ENCODE peak calls at places on chromosomes 13 and 19, in eight cellular contexts. One of them, this sample, is unnamed. For H3K27me3, the result is how much of the 10 kb centered on the place peaks cover.

GRCh38 chr13:65966991-65967451 is 1263.1 kb downstream of the PCDH9 start:
- DNase-seq in breast epithelium: no peak
- DNase-seq in CD8-positive, alpha-beta T cell: no peak
- DNase-seq in thoracic aorta: no peak
- DNase-seq in fibroblast of lung: peak
- DNase-seq in tibial artery: no peak
- DNase-seq in IMR-90: peak
- DNase-seq in testis: peak
- DNase-seq in this sample: no peak

GRCh38 chr13:109945206-109945960 is 159.0 kb upstream of the IRS2 start:
- DNase-seq in testis: no peak
- DNase-seq in IMR-90: peak
- DNase-seq in thoracic aorta: no peak
- DNase-seq in CD8-positive, alpha-beta T cell: no peak
- DNase-seq in tibial artery: no peak
- DNase-seq in fibroblast of lung: peak
- DNase-seq in breast epithelium: no peak
- DNase-seq in this sample: no peak

GRCh38 chr13:97911311-97912138 is 42.0 kb upstream of the IPO5 start:
- DNase-seq in CD8-positive, alpha-beta T cell: no peak
- DNase-seq in IMR-90: peak
- DNase-seq in fibroblast of lung: no peak
- DNase-seq in tibial artery: no peak
- DNase-seq in thoracic aorta: no peak
- DNase-seq in testis: no peak
- DNase-seq in breast epithelium: no peak
- DNase-seq in this sample: no peak

GRCh38 chr19:12733369-12733896 is 1.1 kb downstream of the TRIR start:
- DNase-seq in CD8-positive, alpha-beta T cell: no peak
- DNase-seq in IMR-90: peak
- DNase-seq in fibroblast of lung: peak
- DNase-seq in testis: peak
- DNase-seq in tibial artery: no peak
- DNase-seq in thoracic aorta: no peak
- DNase-seq in breast epithelium: no peak
- DNase-seq in this sample: no peak

GRCh38 chr19:4456843-4457653 is 546 bp downstream of the UBXN6 start:
- DNase-seq in IMR-90: peak
- DNase-seq in testis: peak
- DNase-seq in fibroblast of lung: peak
- DNase-seq in thoracic aorta: no peak
- DNase-seq in CD8-positive, alpha-beta T cell: peak
- DNase-seq in tibial artery: no peak
- DNase-seq in breast epithelium: no peak
- DNase-seq in this sample: no peak

GRCh38 chr13:29594710-29595379 is 643 bp downstream of the SLC7A1 start:
- DNase-seq in breast epithelium: no peak
- DNase-seq in thoracic aorta: peak
- DNase-seq in testis: peak
- DNase-seq in tibial artery: peak
- DNase-seq in IMR-90: peak
- DNase-seq in fibroblast of lung: peak
- DNase-seq in CD8-positive, alpha-beta T cell: peak
- DNase-seq in this sample: peak

GRCh38 chr19:16113727-16114126 is 2.0 kb downstream of the RAB8A start:
- DNase-seq in CD8-positive, alpha-beta T cell: no peak
- DNase-seq in tibial artery: no peak
- DNase-seq in IMR-90: no peak
- DNase-seq in fibroblast of lung: no peak
- DNase-seq in breast epithelium: no peak
- DNase-seq in testis: no peak
- DNase-seq in thoracic aorta: no peak
- DNase-seq in this sample: no peak

GRCh38 chr13:44734204-44734707 is 158.1 kb upstream of the TSC22D1 start:
- DNase-seq in testis: no peak
- DNase-seq in tibial artery: no peak
- DNase-seq in CD8-positive, alpha-beta T cell: no peak
- DNase-seq in thoracic aorta: no peak
- DNase-seq in breast epithelium: peak
- DNase-seq in IMR-90: peak
- DNase-seq in fibroblast of lung: peak
- DNase-seq in this sample: peak

GRCh38 chr13:39110518-39111097 is 72.4 kb downstream of the NHLRC3 start:
- DNase-seq in CD8-positive, alpha-beta T cell: no peak
- DNase-seq in fibroblast of lung: no peak
- DNase-seq in IMR-90: no peak
- DNase-seq in breast epithelium: no peak
- DNase-seq in thoracic aorta: no peak
- DNase-seq in tibial artery: no peak
- DNase-seq in testis: no peak
- DNase-seq in this sample: no peak

GRCh38 chr13:42279080-42279479 is 7.1 kb downstream of the AKAP11 start:
- DNase-seq in testis: no peak
- DNase-seq in tibial artery: no peak
- DNase-seq in CD8-positive, alpha-beta T cell: no peak
- DNase-seq in IMR-90: no peak
- DNase-seq in thoracic aorta: no peak
- DNase-seq in fibroblast of lung: no peak
- DNase-seq in breast epithelium: no peak
- DNase-seq in this sample: no peak

GRCh38 chr19:55687281-55688172 is 12.5 kb downstream of the EPN1 start:
- DNase-seq in thoracic aorta: no peak
- DNase-seq in fibroblast of lung: no peak
- DNase-seq in CD8-positive, alpha-beta T cell: no peak
- DNase-seq in IMR-90: no peak
- DNase-seq in testis: no peak
- DNase-seq in tibial artery: no peak
- DNase-seq in breast epithelium: no peak
- DNase-seq in this sample: peak

GRCh38 chr13:46698910-46699460 is 98.0 kb downstream of the ESD start:
- DNase-seq in CD8-positive, alpha-beta T cell: no peak
- DNase-seq in fibroblast of lung: peak
- DNase-seq in breast epithelium: no peak
- DNase-seq in tibial artery: no peak
- DNase-seq in testis: peak
- DNase-seq in IMR-90: peak
- DNase-seq in thoracic aorta: no peak
- DNase-seq in this sample: no peak

GRCh38 chr13:73880365-73880764 is 253.8 kb downstream of the KLF12 start:
- DNase-seq in testis: no peak
- DNase-seq in tibial artery: no peak
- DNase-seq in thoracic aorta: no peak
- DNase-seq in CD8-positive, alpha-beta T cell: no peak
- DNase-seq in fibroblast of lung: peak
- DNase-seq in IMR-90: peak
- DNase-seq in breast epithelium: no peak
- DNase-seq in this sample: no peak

GRCh38 chr19:48169585-48169973 is 565 bp downstream of the LIG1 start:
- DNase-seq in thoracic aorta: peak
- DNase-seq in CD8-positive, alpha-beta T cell: peak
- DNase-seq in fibroblast of lung: peak
- DNase-seq in tibial artery: peak
- DNase-seq in breast epithelium: peak
- DNase-seq in IMR-90: peak
- DNase-seq in testis: peak
- DNase-seq in this sample: peak

GRCh38 chr19:51002542-51003311 is 1.3 kb upstream of the KLK8 start:
- DNase-seq in breast epithelium: no peak
- DNase-seq in thoracic aorta: no peak
- DNase-seq in tibial artery: no peak
- DNase-seq in IMR-90: no peak
- DNase-seq in fibroblast of lung: no peak
- DNase-seq in CD8-positive, alpha-beta T cell: no peak
- DNase-seq in testis: peak
- DNase-seq in this sample: no peak

GRCh38 chr13:42832341-42833153 is 51.2 kb downstream of the FAM216B start:
- DNase-seq in thoracic aorta: no peak
- DNase-seq in fibroblast of lung: peak
- DNase-seq in breast epithelium: no peak
- DNase-seq in CD8-positive, alpha-beta T cell: no peak
- DNase-seq in tibial artery: no peak
- DNase-seq in IMR-90: peak
- DNase-seq in testis: no peak
- DNase-seq in this sample: no peak

GRCh38 chr13:90750957-90751356 is 596.5 kb upstream of the MIR17HG start:
- DNase-seq in testis: no peak
- DNase-seq in tibial artery: no peak
- DNase-seq in fibroblast of lung: no peak
- DNase-seq in thoracic aorta: no peak
- DNase-seq in breast epithelium: no peak
- DNase-seq in CD8-positive, alpha-beta T cell: no peak
- DNase-seq in IMR-90: no peak
- DNase-seq in this sample: no peak

DNA sequence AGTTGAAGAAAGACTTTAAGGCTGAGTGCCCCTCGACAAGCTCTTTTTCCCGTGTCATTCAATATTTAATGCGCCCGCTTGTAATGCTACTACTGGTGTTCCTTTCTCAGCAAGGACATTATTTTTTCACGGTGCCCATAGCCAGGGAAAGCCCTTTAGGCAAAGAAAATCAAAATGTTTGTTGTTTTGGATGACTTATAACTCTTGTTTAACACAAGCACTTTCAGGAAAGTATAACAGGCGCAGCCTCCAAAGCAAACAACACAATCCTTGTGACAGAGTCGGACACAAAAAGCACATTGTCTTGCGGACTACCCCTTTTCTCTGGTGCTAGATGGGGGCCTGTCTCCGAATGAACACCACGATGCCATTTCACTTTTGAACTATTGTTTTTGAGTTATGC is 12.4 kb downstream of the ZIC5 start:
- DNase-seq in tibial artery: no peak
- DNase-seq in breast epithelium: no peak
- DNase-seq in testis: no peak
- DNase-seq in IMR-90: no peak
- DNase-seq in thoracic aorta: no peak
- DNase-seq in fibroblast of lung: no peak
- DNase-seq in CD8-positive, alpha-beta T cell: no peak
- DNase-seq in this sample: no peak
- H3K27me3 ChIP-seq in tibial artery: under half
- H3K27me3 ChIP-seq in breast epithelium: under half
- H3K27me3 ChIP-seq in testis: under half
- H3K27me3 ChIP-seq in IMR-90: half or more
- H3K27me3 ChIP-seq in thoracic aorta: half or more
- H3K27me3 ChIP-seq in fibroblast of lung: half or more
- H3K27me3 ChIP-seq in CD8-positive, alpha-beta T cell: half or more
- H3K27me3 ChIP-seq in this sample: half or more

GRCh38 chr13:27851481-27851880 is 59.2 kb downstream of the GSX1 start:
- DNase-seq in breast epithelium: no peak
- DNase-seq in thoracic aorta: no peak
- DNase-seq in fibroblast of lung: no peak
- DNase-seq in CD8-positive, alpha-beta T cell: no peak
- DNase-seq in testis: no peak
- DNase-seq in tibial artery: no peak
- DNase-seq in IMR-90: no peak
- DNase-seq in this sample: no peak

GRCh38 chr13:27852491-27852890 is 60.2 kb downstream of the GSX1 start:
- DNase-seq in CD8-positive, alpha-beta T cell: no peak
- DNase-seq in breast epithelium: no peak
- DNase-seq in tibial artery: no peak
- DNase-seq in thoracic aorta: no peak
- DNase-seq in IMR-90: no peak
- DNase-seq in testis: no peak
- DNase-seq in fibroblast of lung: no peak
- DNase-seq in this sample: no peak

GRCh38 chr13:27853871-27854270 is 61.6 kb downstream of the GSX1 start:
- DNase-seq in CD8-positive, alpha-beta T cell: no peak
- DNase-seq in testis: peak
- DNase-seq in fibroblast of lung: no peak
- DNase-seq in breast epithelium: no peak
- DNase-seq in IMR-90: no peak
- DNase-seq in thoracic aorta: no peak
- DNase-seq in tibial artery: no peak
- DNase-seq in this sample: no peak

GRCh38 chr13:27853345-27853744 is 61.1 kb downstream of the GSX1 start:
- DNase-seq in IMR-90: no peak
- DNase-seq in CD8-positive, alpha-beta T cell: no peak
- DNase-seq in breast epithelium: no peak
- DNase-seq in thoracic aorta: no peak
- DNase-seq in tibial artery: no peak
- DNase-seq in testis: no peak
- DNase-seq in fibroblast of lung: no peak
- DNase-seq in this sample: no peak

GRCh38 chr13:27851049-27851448 is 58.8 kb downstream of the GSX1 start:
- DNase-seq in thoracic aorta: no peak
- DNase-seq in testis: no peak
- DNase-seq in tibial artery: no peak
- DNase-seq in fibroblast of lung: no peak
- DNase-seq in breast epithelium: no peak
- DNase-seq in IMR-90: no peak
- DNase-seq in CD8-positive, alpha-beta T cell: no peak
- DNase-seq in this sample: no peak
- H3K27me3 ChIP-seq in thoracic aorta: under half
- H3K27me3 ChIP-seq in testis: under half
- H3K27me3 ChIP-seq in tibial artery: under half
- H3K27me3 ChIP-seq in fibroblast of lung: under half
- H3K27me3 ChIP-seq in breast epithelium: under half
- H3K27me3 ChIP-seq in IMR-90: under half
- H3K27me3 ChIP-seq in CD8-positive, alpha-beta T cell: under half
- H3K27me3 ChIP-seq in this sample: under half

GRCh38 chr13:113374511-113375175 is 10.7 kb upstream of the GRTP1 start:
- DNase-seq in breast epithelium: no peak
- DNase-seq in fibroblast of lung: no peak
- DNase-seq in CD8-positive, alpha-beta T cell: no peak
- DNase-seq in tibial artery: peak
- DNase-seq in IMR-90: no peak
- DNase-seq in testis: no peak
- DNase-seq in thoracic aorta: no peak
- DNase-seq in this sample: no peak

GRCh38 chr13:113369189-113369588 is 5.3 kb upstream of the GRTP1 start:
- DNase-seq in fibroblast of lung: no peak
- DNase-seq in testis: no peak
- DNase-seq in IMR-90: no peak
- DNase-seq in thoracic aorta: no peak
- DNase-seq in tibial artery: peak
- DNase-seq in breast epithelium: no peak
- DNase-seq in CD8-positive, alpha-beta T cell: no peak
- DNase-seq in this sample: no peak

GRCh38 chr13:113369881-113370280 is 6.0 kb upstream of the GRTP1 start:
- DNase-seq in CD8-positive, alpha-beta T cell: no peak
- DNase-seq in IMR-90: no peak
- DNase-seq in fibroblast of lung: no peak
- DNase-seq in thoracic aorta: no peak
- DNase-seq in testis: no peak
- DNase-seq in tibial artery: peak
- DNase-seq in breast epithelium: no peak
- DNase-seq in this sample: no peak

GRCh38 chr13:113371061-113371460 is 7.1 kb upstream of the GRTP1 start:
- DNase-seq in CD8-positive, alpha-beta T cell: no peak
- DNase-seq in testis: no peak
- DNase-seq in IMR-90: no peak
- DNase-seq in breast epithelium: no peak
- DNase-seq in thoracic aorta: no peak
- DNase-seq in tibial artery: peak
- DNase-seq in fibroblast of lung: no peak
- DNase-seq in this sample: no peak

GRCh38 chr13:113373811-113374485 is 10.0 kb upstream of the GRTP1 start:
- DNase-seq in fibroblast of lung: no peak
- DNase-seq in tibial artery: peak
- DNase-seq in breast epithelium: no peak
- DNase-seq in testis: no peak
- DNase-seq in thoracic aorta: no peak
- DNase-seq in IMR-90: no peak
- DNase-seq in CD8-positive, alpha-beta T cell: no peak
- DNase-seq in this sample: no peak
- H3K27me3 ChIP-seq in fibroblast of lung: under half
- H3K27me3 ChIP-seq in tibial artery: under half
- H3K27me3 ChIP-seq in breast epithelium: under half
- H3K27me3 ChIP-seq in testis: under half
- H3K27me3 ChIP-seq in thoracic aorta: under half
- H3K27me3 ChIP-seq in IMR-90: under half
- H3K27me3 ChIP-seq in CD8-positive, alpha-beta T cell: under half
- H3K27me3 ChIP-seq in this sample: under half

GRCh38 chr19:32223106-32223505 is 122.3 kb upstream of the ZNF507 start:
- DNase-seq in breast epithelium: no peak
- DNase-seq in testis: no peak
- DNase-seq in CD8-positive, alpha-beta T cell: no peak
- DNase-seq in tibial artery: no peak
- DNase-seq in IMR-90: no peak
- DNase-seq in thoracic aorta: no peak
- DNase-seq in fibroblast of lung: no peak
- DNase-seq in this sample: no peak
- H3K27me3 ChIP-seq in breast epithelium: under half
- H3K27me3 ChIP-seq in testis: under half
- H3K27me3 ChIP-seq in CD8-positive, alpha-beta T cell: under half
- H3K27me3 ChIP-seq in tibial artery: under half
- H3K27me3 ChIP-seq in IMR-90: under half
- H3K27me3 ChIP-seq in thoracic aorta: under half
- H3K27me3 ChIP-seq in fibroblast of lung: under half
- H3K27me3 ChIP-seq in this sample: under half